ENCODE peak calls at places on chromosomes 1 and 21, in six cellular contexts. L is epithelial cell of proximal tubule; P is cardiac muscle cell; M is CD4-positive, alpha-beta T cell; Y is astrocyte; F is AG09319. O is an unnamed sample.
A peak's percentile ranks its signal among the peaks of the same experiment; 100 is the strongest.

GRCh38 chr1:35001743-35002142 is 16.6 kb upstream of the TMEM35B start:
- DNase-seq in L (no peak), P (peak; percentile 14), M (no peak), Y (peak; percentile 74), F (no peak), O (no peak)

GRCh38 chr21:39650801-39651200 is 38.1 kb downstream of the B3GALT5 start:
- DNase-seq in L (no peak), P (no peak), M (no peak), Y (peak; percentile 37), F (no peak), O (no peak)

GRCh38 chr1:109910123-109910962 is at the start of gene CSF1:
- DNase-seq in L (no peak), P (peak; percentile 96), M (peak; percentile 39), Y (peak; percentile 79), F (peak; percentile 86), O (peak; percentile 23)

GRCh38 chr1:19723874-19724273 is 59.2 kb downstream of the HTR6 start:
- DNase-seq in L (no peak), P (no peak), M (no peak), Y (no peak), F (no peak), O (no peak)

GRCh38 chr1:18091660-18092446 is 15.7 kb upstream of the IGSF21 start:
- DNase-seq in L (no peak), P (peak; percentile 61), M (no peak), Y (peak; percentile 74), F (no peak), O (no peak)

GRCh38 chr1:223038288-223039006 is 104.6 kb downstream of the TLR5 start:
- DNase-seq in L (no peak), P (no peak), M (no peak), Y (no peak), F (no peak), O (no peak)

GRCh38 chr1:31786366-31787060 is 22.4 kb upstream of the ADGRB2 start:
- DNase-seq in L (no peak), P (no peak), M (no peak), Y (no peak), F (no peak), O (no peak)

GRCh38 chr1:244273845-244274619 is 177.7 kb downstream of the ADSS2 start:
- DNase-seq in L (no peak), P (peak; percentile 99), M (no peak), Y (peak; percentile 100), F (peak; percentile 89), O (no peak)

GRCh38 chr1:28976254-28976653 is 61.9 kb downstream of the EPB41 start:
- DNase-seq in L (no peak), P (no peak), M (no peak), Y (peak; percentile 4), F (no peak), O (no peak)

GRCh38 chr21:39703578-39703977 is 41.4 kb upstream of the IGSF5 start:
- DNase-seq in L (no peak), P (no peak), M (no peak), Y (no peak), F (no peak), O (no peak)

GRCh38 chr1:210607361-210607760 is 278.7 kb downstream of the HHAT start:
- DNase-seq in L (no peak), P (no peak), M (no peak), Y (no peak), F (no peak), O (no peak)

DNA sequence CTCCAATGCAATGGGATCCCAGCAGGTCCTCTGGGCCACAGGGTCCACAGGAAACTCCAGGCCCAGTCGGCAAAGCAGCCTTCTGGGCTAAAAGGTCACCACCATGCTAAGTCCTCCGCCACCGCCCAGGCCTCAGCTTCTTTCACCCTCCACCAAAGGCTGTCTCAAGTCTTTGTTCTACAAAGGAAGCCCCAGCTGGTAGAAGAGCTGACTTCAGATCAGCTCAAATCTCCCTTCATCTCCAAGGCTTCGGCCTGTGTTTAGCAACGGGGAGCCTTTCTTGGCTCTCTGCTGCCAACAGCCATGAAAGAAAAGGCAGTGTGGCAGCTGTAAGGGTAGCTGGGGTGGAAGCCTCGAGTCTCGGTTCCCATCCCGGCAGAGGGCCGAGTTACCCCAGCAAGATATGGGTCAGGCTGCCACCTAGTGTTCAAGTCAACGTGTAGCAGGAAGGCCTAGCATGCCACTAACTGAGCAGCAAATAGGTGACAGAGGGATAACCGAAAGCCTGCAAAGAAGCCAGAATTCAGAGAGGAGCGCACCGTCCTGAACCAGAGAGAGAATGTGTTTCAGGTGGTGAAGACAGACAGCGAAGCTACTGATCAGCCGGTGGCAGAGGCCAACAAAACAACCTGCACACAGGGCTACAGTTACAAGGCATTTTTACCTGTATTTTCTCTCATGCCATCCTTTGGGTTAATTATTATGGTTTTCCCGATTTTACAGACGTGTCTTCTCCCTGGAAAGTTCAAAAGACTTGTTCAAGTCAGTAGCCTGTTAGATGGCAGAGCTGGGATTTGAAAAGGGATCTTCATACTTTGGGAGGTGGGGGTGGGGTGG is 26.8 kb upstream of the CRNN start:
- DNase-seq in L (peak; percentile 13), P (peak; percentile 83), M (peak; percentile 60), Y (peak; percentile 39), F (peak; percentile 24), O (no peak)
- TF ChIP-seq CTCF in L (peak; percentile 94), P (peak; percentile 92), M (peak; percentile 90), Y (peak; percentile 66), F (peak; percentile 91), O (peak; percentile 11)

DNA sequence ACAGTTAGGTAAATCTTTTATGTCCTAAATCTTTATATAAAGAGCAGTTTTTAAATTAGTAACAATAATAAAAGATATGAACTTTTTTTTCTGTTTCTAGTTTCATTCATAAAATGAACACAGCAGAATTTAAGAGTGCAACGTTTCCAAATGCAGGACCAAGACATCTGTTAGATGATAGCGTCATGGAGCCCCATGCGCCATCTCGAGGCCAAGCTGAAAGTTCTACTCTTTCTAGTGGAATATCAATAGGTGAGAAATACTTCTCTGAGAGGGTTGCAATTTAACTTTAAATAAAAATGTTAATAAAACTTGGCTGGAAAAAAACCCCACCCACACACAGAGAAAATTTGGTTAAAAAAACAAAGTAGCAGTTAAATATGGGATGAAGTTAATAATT is 15.0 kb upstream of the ANGPTL1 start:
- DNase-seq in L (no peak), P (no peak), M (no peak), Y (no peak), F (no peak), O (no peak)
- TF ChIP-seq CTCF in L (no peak), P (no peak), M (no peak), Y (no peak), F (peak; percentile 9), O (no peak)

GRCh38 chr1:43063394-43064219 is 104.9 kb upstream of the SLC2A1 start:
- DNase-seq in L (no peak), P (no peak), M (no peak), Y (no peak), F (no peak), O (no peak)

GRCh38 chr1:43061803-43062202 is 103.1 kb upstream of the SLC2A1 start:
- DNase-seq in L (no peak), P (no peak), M (no peak), Y (no peak), F (no peak), O (no peak)

GRCh38 chr1:43065191-43065590 is 106.5 kb upstream of the SLC2A1 start:
- DNase-seq in L (no peak), P (no peak), M (no peak), Y (no peak), F (no peak), O (no peak)

GRCh38 chr1:43059640-43060574 is 101.2 kb upstream of the SLC2A1 start:
- DNase-seq in L (no peak), P (no peak), M (no peak), Y (no peak), F (no peak), O (no peak)

GRCh38 chr1:43062527-43063080 is 103.9 kb upstream of the SLC2A1 start:
- DNase-seq in L (no peak), P (no peak), M (no peak), Y (no peak), F (no peak), O (no peak)
- TF ChIP-seq CTCF in L (no peak), P (no peak), M (no peak), Y (no peak), F (no peak), O (no peak)

GRCh38 chr1:235515844-235516512 is 11.7 kb upstream of the B3GALNT2 start:
- DNase-seq in L (no peak), P (no peak), M (no peak), Y (no peak), F (no peak), O (no peak)

GRCh38 chr1:235516862-235517446 is 12.7 kb upstream of the B3GALNT2 start:
- DNase-seq in L (no peak), P (no peak), M (no peak), Y (no peak), F (no peak), O (no peak)

GRCh38 chr1:235511470-235512240 is 7.4 kb upstream of the B3GALNT2 start:
- DNase-seq in L (no peak), P (peak; percentile 13), M (no peak), Y (peak; percentile 49), F (no peak), O (no peak)

GRCh38 chr1:235513495-235514366 is 9.5 kb upstream of the B3GALNT2 start:
- DNase-seq in L (no peak), P (peak; percentile 83), M (no peak), Y (peak; percentile 45), F (peak; percentile 39), O (peak; percentile 24)
- TF ChIP-seq CTCF in L (peak; percentile 97), P (peak; percentile 89), M (peak; percentile 91), Y (peak; percentile 97), F (peak; percentile 94), O (peak; percentile 96)

GRCh38 chr1:15684468-15685283 is 556 bp downstream of the PLEKHM2 start:
- DNase-seq in L (no peak), P (peak; percentile 15), M (peak; percentile 5), Y (no peak), F (no peak), O (peak; percentile 37)
- TF ChIP-seq CTCF in L (no peak), P (no peak), M (no peak), Y (no peak), F (no peak), O (peak; percentile 31)